ENCODE peak calls at places on chromosomes 4 and X, in four cellular contexts. One of them, this sample, is unnamed.

GRCh38 chr4:104516884-104517283 is 22.2 kb upstream of the CXXC4 start:
- DNase-seq in BE2C: no peak
- DNase-seq in cardiac fibroblast: no peak
- DNase-seq in skeletal muscle cell: no peak
- DNase-seq in this sample: no peak

GRCh38 chr4:16908377-16909021 is 10.1 kb upstream of the LDB2 start:
- DNase-seq in skeletal muscle cell: no peak
- DNase-seq in BE2C: no peak
- DNase-seq in cardiac fibroblast: no peak
- DNase-seq in this sample: no peak

GRCh38 chrX:1448793-1449580 is 3.7 kb downstream of the ASMTL start:
- DNase-seq in BE2C: no peak
- DNase-seq in cardiac fibroblast: no peak
- DNase-seq in skeletal muscle cell: no peak
- DNase-seq in this sample: no peak

GRCh38 chr4:101987623-101988243 is 197.2 kb downstream of the BANK1 start:
- DNase-seq in BE2C: no peak
- DNase-seq in cardiac fibroblast: no peak
- DNase-seq in skeletal muscle cell: no peak
- DNase-seq in this sample: no peak

GRCh38 chrX:119406739-119407138 is 7.6 kb downstream of the SLC25A43 start:
- DNase-seq in BE2C: no peak
- DNase-seq in skeletal muscle cell: no peak
- DNase-seq in cardiac fibroblast: peak; percentile 21
- DNase-seq in this sample: no peak

GRCh38 chr4:164779811-164780216 is 25.9 kb downstream of the SMIM31 start:
- DNase-seq in cardiac fibroblast: peak; percentile 58
- DNase-seq in BE2C: peak; percentile 18
- DNase-seq in skeletal muscle cell: peak; percentile 5
- DNase-seq in this sample: peak; percentile 60

GRCh38 chr4:113435893-113436292 is 325.6 kb downstream of the CAMK2D start:
- DNase-seq in skeletal muscle cell: peak; percentile 77
- DNase-seq in BE2C: peak; percentile 58
- DNase-seq in cardiac fibroblast: peak; percentile 92
- DNase-seq in this sample: peak; percentile 91

GRCh38 chr4:1315838-1316536 is 26.3 kb downstream of the MAEA start:
- DNase-seq in skeletal muscle cell: no peak
- DNase-seq in BE2C: no peak
- DNase-seq in cardiac fibroblast: no peak
- DNase-seq in this sample: no peak

GRCh38 chrX:103356897-103357296 is 591 bp downstream of the TCEAL9 start:
- DNase-seq in cardiac fibroblast: no peak
- DNase-seq in skeletal muscle cell: no peak
- DNase-seq in BE2C: peak; percentile 13
- DNase-seq in this sample: no peak

GRCh38 chr4:132114885-132115284 is 1034.2 kb upstream of the PCDH10 start:
- DNase-seq in cardiac fibroblast: peak; percentile 13
- DNase-seq in BE2C: no peak
- DNase-seq in skeletal muscle cell: no peak
- DNase-seq in this sample: no peak

GRCh38 chr4:26576171-26576829 is 7.6 kb upstream of the TBC1D19 start:
- DNase-seq in BE2C: no peak
- DNase-seq in cardiac fibroblast: peak; percentile 79
- DNase-seq in skeletal muscle cell: no peak
- DNase-seq in this sample: no peak

GRCh38 chr4:151933122-151933827 is 172.5 kb upstream of the GATB start:
- DNase-seq in skeletal muscle cell: no peak
- DNase-seq in cardiac fibroblast: no peak
- DNase-seq in BE2C: peak; percentile 25
- DNase-seq in this sample: no peak

GRCh38 chr4:25948051-25948450 is 34.0 kb downstream of the SMIM20 start:
- DNase-seq in BE2C: no peak
- DNase-seq in skeletal muscle cell: no peak
- DNase-seq in cardiac fibroblast: peak; percentile 51
- DNase-seq in this sample: no peak

GRCh38 chrX:135435139-135435922 is 13.6 kb downstream of the SMIM10L2A start:
- DNase-seq in BE2C: no peak
- DNase-seq in skeletal muscle cell: no peak
- DNase-seq in cardiac fibroblast: no peak
- DNase-seq in this sample: no peak

GRCh38 chr4:182555997-182556418 is 312.8 kb downstream of the TENM3 start:
- DNase-seq in skeletal muscle cell: peak; percentile 66
- DNase-seq in BE2C: peak; percentile 39
- DNase-seq in cardiac fibroblast: peak; percentile 38
- DNase-seq in this sample: peak; percentile 79

GRCh38 chr4:171846232-171846631 is 33.0 kb downstream of the GALNTL6 start:
- DNase-seq in cardiac fibroblast: peak; percentile 4
- DNase-seq in skeletal muscle cell: no peak
- DNase-seq in BE2C: peak; percentile 84
- DNase-seq in this sample: peak; percentile 54

GRCh38 chr4:16532240-16532990 is 306.1 kb upstream of the TAPT1 start:
- DNase-seq in skeletal muscle cell: peak; percentile 73
- DNase-seq in BE2C: no peak
- DNase-seq in cardiac fibroblast: peak; percentile 87
- DNase-seq in this sample: peak; percentile 52

GRCh38 chr4:71520850-71521249 is 182.0 kb downstream of the SLC4A4 start:
- DNase-seq in skeletal muscle cell: no peak
- DNase-seq in BE2C: no peak
- DNase-seq in cardiac fibroblast: no peak
- DNase-seq in this sample: no peak

GRCh38 chr4:149993030-149993429 is 85.2 kb upstream of the DCLK2 start:
- DNase-seq in BE2C: no peak
- DNase-seq in cardiac fibroblast: no peak
- DNase-seq in skeletal muscle cell: no peak
- DNase-seq in this sample: no peak

GRCh38 chr4:113881256-113881655 is 98.2 kb downstream of the ARSJ start:
- DNase-seq in cardiac fibroblast: peak; percentile 53
- DNase-seq in skeletal muscle cell: no peak
- DNase-seq in BE2C: no peak
- DNase-seq in this sample: peak; percentile 67

GRCh38 chrX:15151267-15152196 is 118.4 kb downstream of the ASB9 start:
- DNase-seq in cardiac fibroblast: no peak
- DNase-seq in BE2C: no peak
- DNase-seq in skeletal muscle cell: no peak
- DNase-seq in this sample: peak; percentile 24

GRCh38 chrX:129798456-129798855 is 18.7 kb downstream of the SASH3 start:
- DNase-seq in cardiac fibroblast: no peak
- DNase-seq in skeletal muscle cell: no peak
- DNase-seq in BE2C: no peak
- DNase-seq in this sample: no peak

GRCh38 chr4:104491396-104491821 is 3.3 kb downstream of the CXXC4 start:
- DNase-seq in skeletal muscle cell: no peak
- DNase-seq in BE2C: peak; percentile 71
- DNase-seq in cardiac fibroblast: peak; percentile 2
- DNase-seq in this sample: peak; percentile 22

GRCh38 chrX:4239650-4240540 is 526.4 kb upstream of the PRKX start:
- DNase-seq in cardiac fibroblast: no peak
- DNase-seq in BE2C: no peak
- DNase-seq in skeletal muscle cell: no peak
- DNase-seq in this sample: no peak

GRCh38 chr4:11496313-11496956 is 67.7 kb upstream of the HS3ST1 start:
- DNase-seq in BE2C: no peak
- DNase-seq in cardiac fibroblast: peak; percentile 76
- DNase-seq in skeletal muscle cell: no peak
- DNase-seq in this sample: peak; percentile 99

GRCh38 chr4:129583868-129584267 is 487.9 kb downstream of the C4orf33 start:
- DNase-seq in BE2C: peak; percentile 23
- DNase-seq in skeletal muscle cell: peak; percentile 87
- DNase-seq in cardiac fibroblast: peak; percentile 28
- DNase-seq in this sample: peak; percentile 14

GRCh38 chr4:158327525-158327924 is 117.2 kb downstream of the TMEM144 start:
- DNase-seq in cardiac fibroblast: no peak
- DNase-seq in skeletal muscle cell: no peak
- DNase-seq in BE2C: peak; percentile 30
- DNase-seq in this sample: peak; percentile 49